ENCODE peak calls at places on chromosomes 5 and 9, in nine cellular contexts. One of them, this sample, is unnamed.

GRCh38 chr5:78699565-78700143 is 51.1 kb upstream of the LHFPL2 start:
- DNase-seq in mucosa of descending colon: peak; percentile 36
- DNase-seq in IMR-90: peak; percentile 97
- DNase-seq in left ventricle myocardium inferior: no peak
- DNase-seq in CD8-positive, alpha-beta T cell: no peak
- DNase-seq in AG04450: peak; percentile 74
- DNase-seq in psoas muscle: no peak
- DNase-seq in right lobe of liver: no peak
- DNase-seq in Calu3: peak; percentile 92
- DNase-seq in this sample: no peak

GRCh38 chr5:39055760-39056393 is 18.3 kb downstream of the RICTOR start:
- DNase-seq in right lobe of liver: no peak
- DNase-seq in left ventricle myocardium inferior: no peak
- DNase-seq in mucosa of descending colon: no peak
- DNase-seq in Calu3: no peak
- DNase-seq in CD8-positive, alpha-beta T cell: no peak
- DNase-seq in AG04450: no peak
- DNase-seq in IMR-90: no peak
- DNase-seq in psoas muscle: no peak
- DNase-seq in this sample: no peak

GRCh38 chr5:63961125-63961597 is 1.1 kb downstream of the HTR1A start:
- DNase-seq in IMR-90: no peak
- DNase-seq in psoas muscle: peak; percentile 34
- DNase-seq in AG04450: no peak
- DNase-seq in mucosa of descending colon: no peak
- DNase-seq in CD8-positive, alpha-beta T cell: no peak
- DNase-seq in Calu3: no peak
- DNase-seq in right lobe of liver: no peak
- DNase-seq in left ventricle myocardium inferior: no peak
- DNase-seq in this sample: peak; percentile 92

GRCh38 chr5:147200001-147200400 is 34.8 kb upstream of the STK32A start:
- DNase-seq in AG04450: no peak
- DNase-seq in CD8-positive, alpha-beta T cell: no peak
- DNase-seq in IMR-90: no peak
- DNase-seq in psoas muscle: no peak
- DNase-seq in Calu3: no peak
- DNase-seq in left ventricle myocardium inferior: no peak
- DNase-seq in mucosa of descending colon: no peak
- DNase-seq in right lobe of liver: no peak
- DNase-seq in this sample: no peak

GRCh38 chr9:110089681-110090370 is 118.1 kb downstream of the C9orf152 start:
- DNase-seq in left ventricle myocardium inferior: no peak
- DNase-seq in IMR-90: peak; percentile 26
- DNase-seq in right lobe of liver: no peak
- DNase-seq in AG04450: no peak
- DNase-seq in psoas muscle: no peak
- DNase-seq in CD8-positive, alpha-beta T cell: no peak
- DNase-seq in Calu3: peak; percentile 14
- DNase-seq in mucosa of descending colon: peak; percentile 53
- DNase-seq in this sample: no peak

GRCh38 chr9:12461759-12462158 is 231.4 kb upstream of the TYRP1 start:
- DNase-seq in psoas muscle: no peak
- DNase-seq in right lobe of liver: no peak
- DNase-seq in AG04450: no peak
- DNase-seq in mucosa of descending colon: no peak
- DNase-seq in left ventricle myocardium inferior: no peak
- DNase-seq in Calu3: no peak
- DNase-seq in CD8-positive, alpha-beta T cell: no peak
- DNase-seq in IMR-90: no peak
- DNase-seq in this sample: no peak

GRCh38 chr5:68114641-68115040 is 100.9 kb upstream of the PIK3R1 start:
- DNase-seq in Calu3: no peak
- DNase-seq in right lobe of liver: no peak
- DNase-seq in AG04450: peak; percentile 48
- DNase-seq in mucosa of descending colon: no peak
- DNase-seq in IMR-90: peak; percentile 84
- DNase-seq in left ventricle myocardium inferior: no peak
- DNase-seq in psoas muscle: no peak
- DNase-seq in CD8-positive, alpha-beta T cell: no peak
- DNase-seq in this sample: no peak

GRCh38 chr5:1552469-1553255 is 28.9 kb upstream of the LPCAT1 start:
- DNase-seq in CD8-positive, alpha-beta T cell: no peak
- DNase-seq in mucosa of descending colon: no peak
- DNase-seq in left ventricle myocardium inferior: peak; percentile 48
- DNase-seq in AG04450: no peak
- DNase-seq in IMR-90: no peak
- DNase-seq in Calu3: no peak
- DNase-seq in psoas muscle: no peak
- DNase-seq in right lobe of liver: peak; percentile 42
- DNase-seq in this sample: peak; percentile 71

GRCh38 chr5:83528439-83528769 is 56.9 kb downstream of the VCAN start:
- DNase-seq in Calu3: no peak
- DNase-seq in IMR-90: no peak
- DNase-seq in left ventricle myocardium inferior: no peak
- DNase-seq in AG04450: no peak
- DNase-seq in mucosa of descending colon: no peak
- DNase-seq in CD8-positive, alpha-beta T cell: no peak
- DNase-seq in psoas muscle: no peak
- DNase-seq in right lobe of liver: no peak
- DNase-seq in this sample: no peak

GRCh38 chr5:176440932-176441706 is 7.1 kb upstream of the FAF2 start:
- DNase-seq in IMR-90: peak; percentile 26
- DNase-seq in mucosa of descending colon: no peak
- DNase-seq in right lobe of liver: no peak
- DNase-seq in Calu3: no peak
- DNase-seq in CD8-positive, alpha-beta T cell: no peak
- DNase-seq in left ventricle myocardium inferior: no peak
- DNase-seq in AG04450: no peak
- DNase-seq in psoas muscle: no peak
- DNase-seq in this sample: no peak

GRCh38 chr9:5485365-5486085 is 24.8 kb upstream of the PDCD1LG2 start:
- DNase-seq in right lobe of liver: no peak
- DNase-seq in left ventricle myocardium inferior: no peak
- DNase-seq in psoas muscle: no peak
- DNase-seq in Calu3: no peak
- DNase-seq in IMR-90: no peak
- DNase-seq in CD8-positive, alpha-beta T cell: no peak
- DNase-seq in mucosa of descending colon: no peak
- DNase-seq in AG04450: no peak
- DNase-seq in this sample: no peak
- TF ChIP-seq CTCF in right lobe of liver: no peak
- TF ChIP-seq CTCF in left ventricle myocardium inferior: no peak
- TF ChIP-seq CTCF in psoas muscle: no peak
- TF ChIP-seq CTCF in Calu3: no peak
- TF ChIP-seq CTCF in IMR-90: no peak
- TF ChIP-seq CTCF in CD8-positive, alpha-beta T cell: no peak
- TF ChIP-seq CTCF in mucosa of descending colon: no peak
- TF ChIP-seq CTCF in AG04450: no peak
- TF ChIP-seq CTCF in this sample: no peak

DNA sequence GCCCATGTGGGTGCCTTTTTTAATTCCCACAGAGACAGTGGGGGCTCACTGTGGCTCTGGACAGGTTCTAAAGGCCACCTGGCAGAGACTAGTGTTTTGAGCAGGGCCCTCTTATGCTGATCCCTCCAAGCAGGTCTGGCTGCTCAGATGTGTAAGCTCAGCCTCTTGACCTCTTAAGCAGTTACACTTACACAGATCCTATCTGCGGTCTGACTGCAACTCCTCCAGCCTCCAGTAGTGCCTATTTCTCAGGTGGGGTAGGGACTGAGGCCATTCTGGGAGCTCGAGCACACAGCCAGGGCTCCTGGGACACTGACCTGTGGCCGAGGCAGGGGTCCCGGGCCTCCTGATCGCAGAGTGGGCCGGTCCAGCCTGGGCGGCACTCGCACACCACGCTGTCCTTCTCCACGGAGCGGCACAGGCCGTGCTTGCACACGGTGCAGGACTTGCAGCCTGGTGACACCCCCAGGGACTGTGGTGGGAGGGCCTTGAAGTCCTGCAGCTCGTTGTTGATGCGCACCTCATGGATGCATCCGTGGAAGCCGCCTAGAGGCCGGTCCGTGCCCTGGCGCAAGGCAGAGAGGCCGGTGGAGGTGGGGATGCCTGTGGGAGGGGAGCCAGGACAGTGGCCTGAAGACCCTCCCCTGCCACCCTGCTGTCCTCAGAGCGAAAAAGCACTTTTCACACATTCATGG is 91.9 kb upstream of the PANK3 start:
- DNase-seq in CD8-positive, alpha-beta T cell: no peak
- DNase-seq in IMR-90: no peak
- DNase-seq in Calu3: no peak
- DNase-seq in psoas muscle: no peak
- DNase-seq in AG04450: no peak
- DNase-seq in mucosa of descending colon: no peak
- DNase-seq in right lobe of liver: no peak
- DNase-seq in left ventricle myocardium inferior: no peak
- DNase-seq in this sample: peak; percentile 90
- TF ChIP-seq CTCF in CD8-positive, alpha-beta T cell: no peak
- TF ChIP-seq CTCF in IMR-90: no peak
- TF ChIP-seq CTCF in Calu3: no peak
- TF ChIP-seq CTCF in psoas muscle: no peak
- TF ChIP-seq CTCF in AG04450: no peak
- TF ChIP-seq CTCF in mucosa of descending colon: no peak
- TF ChIP-seq CTCF in right lobe of liver: no peak
- TF ChIP-seq CTCF in left ventricle myocardium inferior: no peak
- TF ChIP-seq CTCF in this sample: no peak

GRCh38 chr5:93581738-93582414 is 857 bp upstream of the NR2F1-AS1 start:
- DNase-seq in right lobe of liver: no peak
- DNase-seq in psoas muscle: no peak
- DNase-seq in IMR-90: peak; percentile 81
- DNase-seq in Calu3: peak; percentile 46
- DNase-seq in left ventricle myocardium inferior: no peak
- DNase-seq in AG04450: peak; percentile 57
- DNase-seq in mucosa of descending colon: no peak
- DNase-seq in CD8-positive, alpha-beta T cell: no peak
- DNase-seq in this sample: no peak
- TF ChIP-seq CTCF in right lobe of liver: no peak
- TF ChIP-seq CTCF in psoas muscle: no peak
- TF ChIP-seq CTCF in IMR-90: no peak
- TF ChIP-seq CTCF in Calu3: no peak
- TF ChIP-seq CTCF in left ventricle myocardium inferior: no peak
- TF ChIP-seq CTCF in AG04450: no peak
- TF ChIP-seq CTCF in mucosa of descending colon: no peak
- TF ChIP-seq CTCF in CD8-positive, alpha-beta T cell: no peak
- TF ChIP-seq CTCF in this sample: no peak

GRCh38 chr5:126868961-126869451 is 92.1 kb downstream of the LMNB1 start:
- DNase-seq in AG04450: no peak
- DNase-seq in Calu3: no peak
- DNase-seq in mucosa of descending colon: no peak
- DNase-seq in IMR-90: peak; percentile 45
- DNase-seq in left ventricle myocardium inferior: no peak
- DNase-seq in right lobe of liver: no peak
- DNase-seq in CD8-positive, alpha-beta T cell: no peak
- DNase-seq in psoas muscle: no peak
- DNase-seq in this sample: no peak

GRCh38 chr5:126875303-126875785 is 98.4 kb downstream of the LMNB1 start:
- DNase-seq in mucosa of descending colon: no peak
- DNase-seq in CD8-positive, alpha-beta T cell: no peak
- DNase-seq in left ventricle myocardium inferior: no peak
- DNase-seq in psoas muscle: no peak
- DNase-seq in Calu3: no peak
- DNase-seq in IMR-90: no peak
- DNase-seq in AG04450: no peak
- DNase-seq in right lobe of liver: no peak
- DNase-seq in this sample: no peak

GRCh38 chr5:126868338-126868737 is 91.4 kb downstream of the LMNB1 start:
- DNase-seq in Calu3: no peak
- DNase-seq in IMR-90: no peak
- DNase-seq in left ventricle myocardium inferior: no peak
- DNase-seq in CD8-positive, alpha-beta T cell: no peak
- DNase-seq in right lobe of liver: no peak
- DNase-seq in psoas muscle: no peak
- DNase-seq in mucosa of descending colon: no peak
- DNase-seq in AG04450: no peak
- DNase-seq in this sample: no peak

GRCh38 chr5:126872558-126873349 is 95.8 kb downstream of the LMNB1 start:
- DNase-seq in mucosa of descending colon: no peak
- DNase-seq in left ventricle myocardium inferior: no peak
- DNase-seq in Calu3: no peak
- DNase-seq in AG04450: no peak
- DNase-seq in right lobe of liver: no peak
- DNase-seq in psoas muscle: no peak
- DNase-seq in CD8-positive, alpha-beta T cell: no peak
- DNase-seq in IMR-90: no peak
- DNase-seq in this sample: no peak

DNA sequence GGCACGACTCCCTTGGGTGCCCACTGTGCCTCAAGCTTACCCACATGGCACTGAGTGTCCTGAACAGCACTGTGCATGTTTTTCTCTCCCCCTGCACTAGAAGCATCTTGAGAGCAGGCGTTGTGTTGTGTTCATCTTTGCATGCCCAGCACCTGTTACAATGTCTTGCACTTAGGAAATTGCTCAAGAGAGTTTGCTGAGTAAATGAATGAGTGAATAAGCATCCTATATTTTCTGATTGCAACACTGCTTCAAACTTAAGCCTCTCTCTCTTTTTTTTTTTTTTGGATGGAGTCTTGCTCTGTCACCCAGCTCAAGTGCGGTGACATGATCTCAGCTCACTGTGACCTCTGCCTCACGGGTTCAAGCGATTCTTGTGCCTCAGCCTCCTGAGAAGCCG is 94.5 kb downstream of the LMNB1 start:
- DNase-seq in right lobe of liver: no peak
- DNase-seq in psoas muscle: no peak
- DNase-seq in Calu3: no peak
- DNase-seq in mucosa of descending colon: no peak
- DNase-seq in CD8-positive, alpha-beta T cell: no peak
- DNase-seq in left ventricle myocardium inferior: no peak
- DNase-seq in IMR-90: no peak
- DNase-seq in AG04450: no peak
- DNase-seq in this sample: no peak
- TF ChIP-seq CTCF in right lobe of liver: no peak
- TF ChIP-seq CTCF in psoas muscle: no peak
- TF ChIP-seq CTCF in Calu3: no peak
- TF ChIP-seq CTCF in mucosa of descending colon: no peak
- TF ChIP-seq CTCF in CD8-positive, alpha-beta T cell: no peak
- TF ChIP-seq CTCF in left ventricle myocardium inferior: no peak
- TF ChIP-seq CTCF in IMR-90: no peak
- TF ChIP-seq CTCF in AG04450: no peak
- TF ChIP-seq CTCF in this sample: no peak